ENCODE peak calls at places on chromosomes 13 and 19, in eight cellular contexts. J is tibial nerve, R is transverse colon, G is right lobe of liver, U is heart left ventricle, A is ovary, N is HCT116, Y is Peyer's patch. L is an unnamed sample.

GRCh38 chr19:14576363-14576762 is 4.5 kb upstream of the NDUFB7 start:
- DNase-seq in G (no peak), J (no peak), R (no peak), U (no peak), A (no peak), N (no peak), Y (no peak), L (no peak)

GRCh38 chr19:43786665-43787064 is 5.9 kb upstream of the KCNN4 start:
- DNase-seq in Y (no peak), J (no peak), U (no peak), A (no peak), R (no peak), N (no peak), G (no peak), L (no peak)

GRCh38 chr19:15025237-15025636 is 24.0 kb upstream of the CASP14 start:
- DNase-seq in A (no peak), G (no peak), R (no peak), J (no peak), U (no peak), Y (no peak), N (no peak), L (no peak)

GRCh38 chr19:19672816-19673215 is 4.2 kb downstream of the ZNF101 start:
- DNase-seq in U (no peak), R (no peak), G (no peak), Y (no peak), J (no peak), N (no peak), A (no peak), L (no peak)

GRCh38 chr19:19600793-19601346 is 17.6 kb downstream of the PBX4 start:
- DNase-seq in A (no peak), G (no peak), N (no peak), U (no peak), Y (no peak), J (no peak), R (no peak), L (no peak)

GRCh38 chr13:99796175-99796819 is 175.3 kb downstream of the ZIC5 start:
- DNase-seq in U (no peak), A (no peak), Y (no peak), N (no peak), G (no peak), R (no peak), J (no peak), L (no peak)

GRCh38 chr13:75762066-75762937 is 126.2 kb downstream of the LMO7 start:
- DNase-seq in U (no peak), A (no peak), R (no peak), J (no peak), Y (no peak), N (no peak), G (no peak), L (no peak)

GRCh38 chr19:42412223-42412622 is 15.0 kb downstream of the LIPE start:
- DNase-seq in N (no peak), R (peak), U (no peak), J (no peak), A (no peak), G (no peak), Y (peak), L (no peak)

GRCh38 chr19:3034845-3035541 is 5.9 kb upstream of the TLE2 start:
- DNase-seq in A (no peak), U (no peak), Y (peak), R (peak), N (no peak), G (no peak), J (no peak), L (no peak)

GRCh38 chr13:29991343-29991742 is 140.9 kb upstream of the UBL3 start:
- DNase-seq in G (no peak), Y (no peak), N (no peak), J (no peak), A (no peak), U (no peak), R (no peak), L (no peak)

GRCh38 chr13:110403315-110403714 is 96.2 kb downstream of the COL4A2 start:
- DNase-seq in A (no peak), G (no peak), Y (no peak), R (no peak), U (no peak), N (no peak), J (no peak), L (no peak)

GRCh38 chr13:43543331-43543730 is 243.4 kb downstream of the ENOX1 start:
- DNase-seq in J (no peak), A (no peak), U (no peak), N (no peak), R (no peak), Y (no peak), G (no peak), L (no peak)

GRCh38 chr19:40335855-40336700 is 12.1 kb downstream of the C19orf47 start:
- DNase-seq in R (no peak), G (no peak), J (no peak), A (no peak), N (no peak), Y (no peak), U (no peak), L (no peak)

GRCh38 chr19:11420894-11421606 is 1.9 kb upstream of the RGL3 start:
- DNase-seq in R (no peak), G (no peak), J (no peak), U (peak), A (no peak), N (no peak), Y (no peak), L (no peak)

GRCh38 chr13:23666576-23666975 is 96.4 kb downstream of the TNFRSF19 start:
- DNase-seq in A (no peak), N (no peak), U (no peak), G (no peak), R (no peak), Y (no peak), J (no peak), L (no peak)

GRCh38 chr13:106432636-106433035 is 102.8 kb downstream of the EFNB2 start:
- DNase-seq in J (no peak), G (no peak), R (no peak), Y (no peak), N (peak), A (no peak), U (no peak), L (no peak)

GRCh38 chr13:27789153-27789494 is 3.2 kb upstream of the GSX1 start:
- DNase-seq in N (no peak), R (no peak), G (no peak), A (no peak), Y (no peak), U (no peak), J (no peak), L (no peak)

GRCh38 chr19:14337510-14337909 is 43.7 kb upstream of the ADGRE5 start:
- DNase-seq in Y (peak), A (no peak), J (no peak), N (peak), R (peak), G (no peak), U (no peak), L (no peak)

GRCh38 chr13:31046711-31047279 is 114.3 kb downstream of the TEX26 start:
- DNase-seq in Y (peak), J (no peak), N (no peak), A (peak), U (no peak), R (peak), G (no peak), L (no peak)

GRCh38 chr13:41465215-41465907 is 8.0 kb downstream of the RGCC start:
- DNase-seq in Y (no peak), A (no peak), N (no peak), U (peak), J (no peak), R (peak), G (no peak), L (no peak)
- TF ChIP-seq POLR2A in Y (no peak), A (no peak), N (no peak), U (no peak), J (no peak), R (peak), G (no peak), L (no peak)

GRCh38 chr13:20232556-20233277 is 598 bp upstream of the GJB6 start:
- DNase-seq in G (no peak), A (no peak), Y (no peak), R (no peak), N (no peak), U (no peak), J (no peak), L (no peak)
- TF ChIP-seq POLR2A in G (no peak), A (no peak), Y (no peak), R (no peak), N (no peak), U (no peak), J (no peak), L (no peak)

GRCh38 chr19:1407662-1408299 is 395 bp downstream of the DAZAP1 start:
- DNase-seq in Y (no peak), J (no peak), A (peak), N (no peak), U (no peak), G (no peak), R (peak), L (no peak)
- TF ChIP-seq POLR2A in Y (peak), J (no peak), A (peak), N (no peak), U (no peak), G (peak), R (no peak), L (no peak)

DNA sequence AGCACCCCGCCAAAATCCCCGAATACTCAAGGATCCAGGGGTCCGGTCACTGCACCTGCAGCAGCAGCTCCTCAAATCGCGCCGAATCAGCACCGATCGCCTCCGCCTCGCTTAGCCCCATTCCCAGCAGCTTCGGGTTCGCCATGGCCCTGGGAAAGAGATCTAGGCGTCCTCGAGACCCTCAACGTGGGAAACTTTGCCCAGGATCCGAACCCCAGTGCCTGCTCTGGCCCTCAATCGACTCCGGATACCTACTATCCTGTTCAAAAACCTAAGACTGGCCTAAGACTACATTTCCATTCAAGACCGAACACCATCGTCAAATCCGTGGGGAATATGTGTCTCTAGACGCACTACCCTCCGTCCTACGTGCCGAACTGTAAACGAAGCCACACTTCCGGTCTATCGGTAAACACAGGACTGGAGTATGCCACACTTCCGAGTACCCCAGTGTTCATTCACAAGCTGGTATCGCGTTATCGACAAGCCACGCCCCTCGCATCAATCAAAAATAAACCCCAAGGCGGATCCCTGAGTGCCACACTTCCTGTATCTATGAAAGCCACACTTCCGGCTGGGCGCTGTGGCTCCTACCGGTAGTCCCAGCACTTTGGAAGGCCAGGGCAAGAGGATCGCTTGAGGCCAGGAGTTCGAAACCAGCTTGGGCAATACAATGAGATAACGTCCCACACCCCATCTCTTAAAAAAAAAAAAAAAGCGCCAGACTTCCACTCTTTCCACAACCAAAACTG is at the start of gene PIH1D1:
- DNase-seq in R (peak), N (peak), U (peak), J (peak), A (peak), Y (peak), G (peak), L (peak)
- TF ChIP-seq POLR2A in R (peak), N (peak), U (no peak), J (no peak), A (peak), Y (peak), G (peak), L (no peak)